ENCODE peak calls at places on chromosomes 7 and 10, in four cellular contexts. G is bronchial epithelial cell; P is astrocyte of the spinal cord; T is activated CD8-positive, alpha-beta T cell treated with anti-CD3 and anti-CD28 coated beads, Interleukin-2, amount 10 ng/mL, durations not matched to agents 7 days and 5 days. I is an unnamed sample.

GRCh38 chr7:85471740-85472139 is 284.9 kb upstream of the SEMA3D start:
- DNase-seq in T (no peak), P (peak; percentile 83), G (no peak), I (no peak)

GRCh38 chr7:94396606-94397005 is 1.9 kb downstream of the COL1A2 start:
- DNase-seq in T (no peak), G (no peak), P (peak; percentile 51), I (no peak)

GRCh38 chr10:61662794-61663259 is at the start of gene CABCOCO1:
- DNase-seq in G (peak; percentile 21), P (peak; percentile 61), T (no peak), I (peak; percentile 33)

GRCh38 chr7:128389085-128389814 is 20.5 kb downstream of the IMPDH1 start:
- DNase-seq in P (no peak), G (no peak), T (no peak), I (no peak)

GRCh38 chr10:131689016-131689415 is 211.8 kb upstream of the PPP2R2D start:
- DNase-seq in G (no peak), P (no peak), T (no peak), I (no peak)

GRCh38 chr10:102114861-102115618 is 5.1 kb downstream of the LDB1 start:
- DNase-seq in T (peak; percentile 91), P (peak; percentile 83), G (peak; percentile 52), I (peak; percentile 93)

GRCh38 chr10:29767958-29768357 is 133.2 kb upstream of the SVIL start:
- DNase-seq in T (no peak), G (no peak), P (no peak), I (no peak)

GRCh38 chr7:67551027-67551426 is 554.4 kb downstream of the TYW1 start:
- DNase-seq in T (no peak), P (no peak), G (no peak), I (no peak)

GRCh38 chr10:122213766-122214165 is 57.3 kb upstream of the BTBD16 start:
- DNase-seq in G (no peak), T (no peak), P (no peak), I (no peak)

GRCh38 chr7:42227931-42228591 is 8.9 kb downstream of the GLI3 start:
- DNase-seq in T (no peak), P (peak; percentile 46), G (peak; percentile 52), I (no peak)

GRCh38 chr10:580796-581195 is 108.7 kb downstream of the DIP2C start:
- DNase-seq in T (no peak), G (peak; percentile 63), P (peak; percentile 83), I (no peak)

GRCh38 chr7:144824360-144824759 is 11.5 kb downstream of the TPK1 start:
- DNase-seq in T (no peak), G (peak; percentile 89), P (peak; percentile 81), I (no peak)

GRCh38 chr10:71263376-71263775 is 51.0 kb downstream of the UNC5B start:
- DNase-seq in G (no peak), T (no peak), P (no peak), I (no peak)

GRCh38 chr10:121165276-121165675 is 314.1 kb downstream of the WDR11 start:
- DNase-seq in T (no peak), G (peak; percentile 42), P (peak; percentile 50), I (no peak)

GRCh38 chr7:100516135-100516812 is 22.7 kb upstream of the AGFG2 start:
- DNase-seq in P (peak; percentile 97), G (no peak), T (peak; percentile 84), I (no peak)

GRCh38 chr7:80247144-80247543 is 112.5 kb downstream of the GNAI1 start:
- DNase-seq in P (no peak), G (no peak), T (no peak), I (no peak)

GRCh38 chr10:124387078-124387874 is 31.4 kb downstream of the OAT start:
- DNase-seq in P (no peak), G (no peak), T (no peak), I (no peak)

GRCh38 chr10:122548699-122549098 is 11.9 kb upstream of the DMBT1 start:
- DNase-seq in G (no peak), P (no peak), T (no peak), I (no peak)

GRCh38 chr7:44408596-44408995 is 81.9 kb downstream of the NUDCD3 start:
- DNase-seq in G (no peak), P (peak; percentile 68), T (no peak), I (no peak)

GRCh38 chr10:77919713-77920108 is 6.8 kb downstream of the DLG5 start:
- DNase-seq in T (no peak), P (peak; percentile 48), G (peak; percentile 81), I (no peak)

GRCh38 chr7:72444023-72444776 is 32.1 kb upstream of the CALN1 start:
- DNase-seq in P (no peak), T (no peak), G (no peak), I (no peak)